ENCODE peak calls at places on chromosomes 4 and X, in nine cellular contexts. Y, S, T, A, Z, C, N, K and H are unnamed samples.

GRCh38 chrX:56268888-56269287 is 36.7 kb downstream of the KLF8 start:
- DNase-seq in Z (no peak), S (no peak), A (peak; percentile 28), Y (no peak), N (no peak), T (no peak), C (peak; percentile 35), K (no peak), H (no peak)

GRCh38 chr4:25031077-25031606 is 396 bp upstream of the LGI2 start:
- DNase-seq in K (no peak), N (no peak), Z (peak; percentile 68), C (no peak), A (peak; percentile 40), Y (no peak), T (peak; percentile 50), S (no peak), H (peak; percentile 25)

GRCh38 chr4:182555997-182556418 is 312.8 kb downstream of the TENM3 start:
- DNase-seq in Y (no peak), K (peak; percentile 81), C (peak; percentile 65), Z (no peak), S (no peak), A (peak; percentile 73), N (no peak), T (peak; percentile 75), H (no peak)

GRCh38 chr4:33429971-33430370 is 2709.8 kb downstream of the PCDH7 start:
- DNase-seq in Z (no peak), N (no peak), Y (no peak), T (no peak), S (no peak), C (no peak), K (no peak), A (no peak), H (no peak)

GRCh38 chrX:110276778-110277177 is 41.1 kb downstream of the AMMECR1 start:
- DNase-seq in S (no peak), T (no peak), A (no peak), C (no peak), Y (no peak), Z (no peak), K (no peak), N (peak; percentile 3), H (no peak)

GRCh38 chr4:142840516-142841123 is 5.5 kb downstream of the INPP4B start:
- DNase-seq in A (peak; percentile 70), T (peak; percentile 51), N (no peak), Y (no peak), S (no peak), K (peak; percentile 35), C (no peak), Z (no peak), H (no peak)

GRCh38 chr4:150173854-150174398 is 95.7 kb downstream of the DCLK2 start:
- DNase-seq in K (no peak), S (no peak), C (no peak), N (no peak), A (no peak), Y (no peak), T (no peak), Z (no peak), H (peak; percentile 12)

GRCh38 chr4:1720163-1720983 is 750 bp downstream of the TMEM129 start:
- DNase-seq in C (peak; percentile 37), Y (peak; percentile 56), T (peak; percentile 77), S (peak; percentile 71), A (peak; percentile 29), K (no peak), Z (no peak), N (peak; percentile 65), H (peak; percentile 49)

GRCh38 chrX:3052864-3053263 is 11.6 kb downstream of the ARSF start:
- DNase-seq in Y (no peak), T (no peak), A (no peak), N (no peak), K (no peak), C (no peak), Z (no peak), S (no peak), H (no peak)

GRCh38 chr4:139279723-139280620 is at the start of gene MGARP:
- DNase-seq in N (no peak), C (peak; percentile 33), T (peak; percentile 85), K (peak; percentile 55), S (peak; percentile 62), Y (peak; percentile 31), Z (no peak), A (peak; percentile 35), H (peak; percentile 26)

GRCh38 chrX:88397551-88397950 is 349.5 kb upstream of the CPXCR1 start:
- DNase-seq in T (no peak), K (no peak), S (no peak), A (no peak), C (no peak), Z (no peak), Y (no peak), N (no peak), H (no peak)

GRCh38 chr4:12421364-12421763 is 992.7 kb upstream of the HS3ST1 start:
- DNase-seq in T (no peak), Y (no peak), S (no peak), Z (no peak), N (no peak), A (no peak), K (no peak), C (peak; percentile 3), H (no peak)

GRCh38 chr4:168859888-168860694 is 150.0 kb downstream of the CBR4 start:
- DNase-seq in S (no peak), A (peak; percentile 59), Z (no peak), C (no peak), N (no peak), K (no peak), T (peak; percentile 33), Y (no peak), H (no peak)

GRCh38 chr4:125693233-125693632 is 378.5 kb downstream of the FAT4 start:
- DNase-seq in T (no peak), S (no peak), C (no peak), Z (no peak), A (no peak), K (no peak), Y (no peak), N (no peak), H (no peak)

GRCh38 chr4:107876096-107876495 is 51.4 kb downstream of the SGMS2 start:
- DNase-seq in A (no peak), Y (no peak), Z (no peak), S (no peak), N (peak; percentile 46), T (no peak), C (no peak), K (no peak), H (no peak)

GRCh38 chrX:118595501-118596042 is 100.0 kb downstream of the DOCK11 start:
- DNase-seq in N (no peak), C (no peak), A (no peak), Y (no peak), S (no peak), Z (no peak), K (no peak), T (no peak), H (no peak)

DNA sequence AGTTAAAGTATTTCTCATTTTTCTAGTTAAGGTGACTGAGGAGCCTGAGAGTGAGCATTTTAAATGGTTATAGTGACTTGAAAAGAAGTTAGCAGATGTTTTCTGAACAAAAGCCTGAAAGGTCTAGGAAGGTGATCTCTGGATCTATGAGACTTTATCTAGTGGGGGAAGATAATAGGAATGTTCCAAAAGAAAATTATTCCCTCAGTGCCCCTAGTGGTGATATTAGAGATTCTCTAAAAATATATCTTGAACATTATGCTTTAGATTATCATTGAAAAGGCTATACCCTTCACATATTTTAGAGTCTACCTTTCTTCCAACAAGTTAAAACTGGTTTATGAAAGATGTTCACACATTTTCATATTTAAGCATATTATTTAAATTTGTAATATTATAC is 69.0 kb upstream of the SPANXN1 start:
- DNase-seq in Y (no peak), C (no peak), Z (no peak), K (peak; percentile 3), S (no peak), A (no peak), N (no peak), T (no peak), H (no peak)
- TF ChIP-seq CTCF in Y (no peak), C (no peak), Z (no peak), K (peak; percentile 39), S (no peak), A (peak; percentile 15), N (no peak), T (peak; percentile 40), H (peak; percentile 55)

GRCh38 chr4:17232575-17233253 is 279.2 kb downstream of the QDPR start:
- DNase-seq in A (peak; percentile 67), Z (peak; percentile 68), K (peak; percentile 48), T (no peak), Y (no peak), C (no peak), S (no peak), N (no peak), H (no peak)

GRCh38 chr4:17236686-17237085 is 275.2 kb downstream of the QDPR start:
- DNase-seq in A (peak; percentile 81), N (no peak), T (no peak), S (no peak), K (no peak), Y (no peak), Z (no peak), C (no peak), H (no peak)

GRCh38 chr4:17241835-17242234 is 270.1 kb downstream of the QDPR start:
- DNase-seq in K (no peak), Z (no peak), N (no peak), S (no peak), T (no peak), C (no peak), A (no peak), Y (no peak), H (no peak)

GRCh38 chr4:17234678-17235077 is 277.2 kb downstream of the QDPR start:
- DNase-seq in Z (no peak), S (no peak), N (no peak), A (no peak), Y (no peak), C (no peak), T (no peak), K (no peak), H (no peak)

GRCh38 chr4:17238633-17239032 is 273.3 kb downstream of the QDPR start:
- DNase-seq in C (no peak), S (no peak), T (no peak), Y (no peak), Z (no peak), N (no peak), K (no peak), A (no peak), H (no peak)
- TF ChIP-seq CTCF in C (no peak), S (no peak), T (no peak), Y (no peak), Z (no peak), N (no peak), K (no peak), A (no peak), H (no peak)

GRCh38 chr4:158268553-158268952 is 58.3 kb downstream of the TMEM144 start:
- DNase-seq in C (no peak), T (no peak), Z (no peak), N (no peak), A (no peak), K (no peak), S (no peak), Y (no peak), H (no peak)
- TF ChIP-seq CTCF in C (no peak), T (peak; percentile 32), Z (no peak), N (no peak), A (no peak), K (peak; percentile 40), S (no peak), Y (no peak), H (no peak)

DNA sequence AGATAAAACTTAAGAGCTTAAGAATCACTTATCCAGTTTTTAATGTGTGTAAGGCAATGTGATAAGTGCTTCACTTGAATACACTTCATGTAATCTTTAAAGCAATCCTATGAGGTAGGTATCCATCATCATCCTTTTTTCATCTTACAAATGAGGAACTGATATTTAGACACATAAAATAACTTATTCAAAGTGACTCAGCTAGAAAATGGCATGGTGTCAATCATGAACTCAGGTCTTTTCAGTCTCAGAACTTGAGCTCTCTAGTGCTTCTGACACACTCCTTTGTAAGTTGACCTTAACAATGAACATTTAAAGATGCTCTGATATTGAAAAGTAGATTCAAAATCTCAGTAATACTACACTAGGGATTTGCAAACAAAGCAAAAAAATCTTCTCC is 224.8 kb upstream of the TEX13C start:
- DNase-seq in S (no peak), C (no peak), T (no peak), N (no peak), A (no peak), Y (no peak), K (no peak), Z (no peak), H (no peak)
- TF ChIP-seq CTCF in S (no peak), C (no peak), T (no peak), N (no peak), A (no peak), Y (no peak), K (no peak), Z (no peak), H (no peak)